ENCODE peak calls at places on chromosomes 12 and 14, in six cellular contexts. D is GM03348; K is GM23248; M is C1 segment of cervical spinal cord; C is activated CD8-positive, alpha-beta memory T cell treated with anti-CD3 and anti-CD28 coated beads for 1 hour; N is EL. P is an unnamed sample.

GRCh38 chr12:123022846-123023245 is 42.4 kb downstream of the ARL6IP4 start:
- DNase-seq in D (no peak), K (no peak), M (no peak), C (no peak), N (no peak), P (no peak)

GRCh38 chr12:62799766-62800406 is 135.1 kb downstream of the PPM1H start:
- DNase-seq in D (no peak), K (no peak), M (no peak), C (no peak), N (no peak), P (peak)

GRCh38 chr12:52498971-52499370 is 5.9 kb upstream of the KRT6A start:
- DNase-seq in D (no peak), K (no peak), M (no peak), C (no peak), N (no peak), P (no peak)

GRCh38 chr14:21558703-21559063 is 21.2 kb downstream of the OR10G3 start:
- DNase-seq in D (no peak), K (no peak), M (no peak), C (no peak), N (no peak), P (no peak)

GRCh38 chr14:74667758-74668157 is 45.1 kb downstream of the AREL1 start:
- DNase-seq in D (peak), K (peak), M (no peak), C (no peak), N (peak), P (no peak)

GRCh38 chr12:82359115-82359478 is 768 bp downstream of the METTL25 start:
- DNase-seq in D (peak), K (peak), M (no peak), C (no peak), N (peak), P (peak)

GRCh38 chr14:104872469-104873341 is 7.6 kb downstream of the CEP170B start:
- DNase-seq in D (peak), K (peak), M (no peak), C (no peak), N (peak), P (no peak)

GRCh38 chr14:55688566-55688965 is 108.6 kb downstream of the KTN1 start:
- DNase-seq in D (no peak), K (no peak), M (no peak), C (no peak), N (peak), P (no peak)

GRCh38 chr14:94372021-94372605 is 16.3 kb downstream of the SERPINA1 start:
- DNase-seq in D (no peak), K (no peak), M (no peak), C (no peak), N (no peak), P (no peak)

GRCh38 chr12:11545438-11546330 is 103.8 kb upstream of the ETV6 start:
- DNase-seq in D (no peak), K (no peak), M (no peak), C (no peak), N (peak), P (peak)

GRCh38 chr12:106249411-106250135 is 1.8 kb upstream of the CKAP4 start:
- DNase-seq in D (no peak), K (no peak), M (no peak), C (no peak), N (no peak), P (no peak)

GRCh38 chr12:65900912-65901672 is 76.8 kb downstream of the HMGA2 start:
- DNase-seq in D (no peak), K (no peak), M (no peak), C (no peak), N (no peak), P (no peak)

GRCh38 chr14:97218713-97219355 is 421.7 kb downstream of the VRK1 start:
- DNase-seq in D (peak), K (peak), M (no peak), C (no peak), N (no peak), P (peak)

GRCh38 chr14:78170203-78170602 is at the start of gene NRXN3:
- DNase-seq in D (no peak), K (no peak), M (no peak), C (no peak), N (no peak), P (peak)

GRCh38 chr12:130013771-130014484 is 110.1 kb upstream of the TMEM132D start:
- DNase-seq in D (peak), K (peak), M (peak), C (no peak), N (no peak), P (peak)

GRCh38 chr12:93766802-93767523 is 89.8 kb downstream of the CRADD start:
- DNase-seq in D (peak), K (peak), M (no peak), C (no peak), N (peak), P (no peak)

GRCh38 chr14:83208346-83208745 is 1674.7 kb upstream of the SEL1L start:
- DNase-seq in D (no peak), K (peak), M (no peak), C (no peak), N (no peak), P (no peak)

GRCh38 chr12:131913666-131914065 is 15.4 kb upstream of the PUS1 start:
- DNase-seq in D (no peak), K (no peak), M (no peak), C (no peak), N (no peak), P (no peak)

GRCh38 chr14:64074961-64075619 is 219.1 kb downstream of the ESR2 start:
- DNase-seq in D (peak), K (peak), M (no peak), C (no peak), N (peak), P (no peak)

GRCh38 chr12:55965941-55966407 is at the start of gene PMEL:
- DNase-seq in D (peak), K (peak), M (no peak), C (no peak), N (no peak), P (no peak)

GRCh38 chr12:125824276-125824675 is 759.0 kb downstream of the AACS start:
- DNase-seq in D (no peak), K (no peak), M (no peak), C (no peak), N (no peak), P (no peak)

GRCh38 chr12:67358686-67359374 is 89.7 kb downstream of the CAND1 start:
- DNase-seq in D (peak), K (peak), M (no peak), C (no peak), N (peak), P (no peak)

GRCh38 chr12:69240625-69240984 is 1.2 kb downstream of the CPSF6 start:
- DNase-seq in D (no peak), K (peak), M (no peak), C (no peak), N (peak), P (no peak)

GRCh38 chr12:76866726-76867125 is 12.1 kb downstream of the CSRP2 start:
- DNase-seq in D (peak), K (peak), M (no peak), C (no peak), N (no peak), P (peak)

GRCh38 chr14:64947710-64948611 is 5.4 kb upstream of the GPX2 start:
- DNase-seq in D (no peak), K (no peak), M (no peak), C (no peak), N (no peak), P (no peak)

P was measured in ELF-1.